ENCODE peak calls at places on chromosomes 13 and 19, in six cellular contexts. O, F, I, J, P and V are unnamed samples.
A peak's percentile ranks its signal among the peaks of the same experiment; 100 is the strongest.

GRCh38 chr13:40668335-40668734 is 1.9 kb upstream of the FOXO1 start:
- DNase-seq in O (no peak), J (peak; percentile 51), I (peak; percentile 50), F (no peak), P (peak; percentile 95), V (peak; percentile 33)

GRCh38 chr19:52527954-52528326 is 472 bp downstream of the ZNF808 start:
- DNase-seq in J (peak; percentile 24), F (peak; percentile 52), O (no peak), I (no peak), P (no peak), V (no peak)

GRCh38 chr13:67880916-67881315 is 650.8 kb upstream of the PCDH9 start:
- DNase-seq in I (no peak), F (no peak), J (no peak), O (no peak), P (no peak), V (no peak)

GRCh38 chr13:28100149-28101121 is at the start of gene FLT3:
- DNase-seq in J (no peak), I (no peak), P (peak; percentile 85), F (peak; percentile 82), O (peak; percentile 51), V (peak; percentile 59)

GRCh38 chr19:49447485-49448431 is 3.9 kb downstream of the PIH1D1 start:
- DNase-seq in J (peak; percentile 67), P (no peak), F (peak; percentile 92), I (no peak), O (peak; percentile 50), V (peak; percentile 72)

GRCh38 chr13:33229446-33230177 is 55.9 kb downstream of the STARD13 start:
- DNase-seq in P (no peak), F (no peak), I (peak; percentile 33), O (no peak), J (no peak), V (no peak)

GRCh38 chr19:7808108-7808507 is 21.9 kb upstream of the EVI5L start:
- DNase-seq in I (no peak), F (no peak), J (no peak), P (no peak), O (no peak), V (no peak)

GRCh38 chr13:79646880-79647279 is 165.9 kb downstream of the NDFIP2 start:
- DNase-seq in I (no peak), J (no peak), P (no peak), O (no peak), F (no peak), V (no peak)

GRCh38 chr13:48505597-48506091 is 27.2 kb downstream of the RCBTB2 start:
- DNase-seq in J (no peak), P (no peak), O (no peak), I (no peak), F (no peak), V (peak; percentile 55)

GRCh38 chr19:12792048-12792852 is 964 bp downstream of the JUNB start:
- DNase-seq in J (peak; percentile 61), P (peak; percentile 93), I (no peak), O (no peak), F (peak; percentile 84), V (peak; percentile 73)

GRCh38 chr13:109331898-109332297 is 454.5 kb downstream of the IRS2 start:
- DNase-seq in O (no peak), J (no peak), I (no peak), P (no peak), F (no peak), V (no peak)

GRCh38 chr13:109330941-109331340 is 455.4 kb downstream of the IRS2 start:
- DNase-seq in P (no peak), F (no peak), I (no peak), O (no peak), J (no peak), V (no peak)

GRCh38 chr13:109330123-109330522 is 456.3 kb downstream of the IRS2 start:
- DNase-seq in I (no peak), O (no peak), J (no peak), F (no peak), P (no peak), V (no peak)

GRCh38 chr13:109333893-109334651 is 452.3 kb downstream of the IRS2 start:
- DNase-seq in P (no peak), F (no peak), J (no peak), O (no peak), I (no peak), V (no peak)

DNA sequence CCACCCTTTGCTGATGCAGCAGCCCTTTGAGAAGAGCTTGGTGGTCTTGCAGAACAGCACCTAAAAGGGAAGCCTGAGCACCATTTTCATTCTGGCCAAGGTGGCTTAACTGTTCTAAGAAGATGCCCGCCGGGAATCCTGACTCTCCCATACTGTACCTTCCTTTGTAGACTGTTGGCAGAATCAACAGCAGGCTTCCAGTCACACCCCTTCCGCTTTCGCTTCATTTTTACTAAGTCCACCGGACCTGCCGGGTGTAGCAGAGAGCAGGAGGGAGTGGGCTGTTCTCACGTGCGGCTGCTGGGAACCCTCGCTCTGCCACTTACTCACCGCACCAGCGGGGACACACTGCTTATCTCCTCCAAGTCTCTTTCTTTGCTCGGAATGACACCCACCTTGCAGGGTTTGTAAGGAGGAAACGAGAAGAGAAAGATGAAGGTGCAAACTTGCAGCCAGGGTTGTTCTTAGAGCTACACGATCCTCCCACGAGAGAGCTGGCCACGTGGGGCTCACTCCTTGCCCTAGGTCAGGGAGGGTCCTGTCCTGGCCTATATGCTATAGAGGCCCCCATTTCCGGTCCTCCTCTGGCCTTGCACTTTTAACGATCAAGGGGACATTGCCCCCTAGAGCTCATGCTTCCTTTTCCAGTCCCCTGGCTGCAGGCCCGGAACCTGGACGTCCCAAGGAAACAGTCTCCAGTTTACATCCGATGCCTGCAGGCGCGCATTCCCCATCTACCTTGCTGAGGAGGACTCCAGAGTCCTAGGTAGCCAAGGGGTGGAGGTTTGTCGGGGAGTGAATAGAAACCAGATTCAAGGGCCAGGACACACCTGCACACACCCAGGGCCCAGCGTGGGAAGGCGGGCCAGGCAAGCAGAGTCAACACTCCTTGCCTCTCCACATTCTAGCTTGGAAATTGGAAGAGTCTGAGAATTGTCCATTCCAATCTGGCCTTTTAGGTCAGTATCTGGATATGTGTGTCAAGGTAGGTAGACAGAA is 453.6 kb downstream of the IRS2 start:
- DNase-seq in O (no peak), F (no peak), I (no peak), P (no peak), J (no peak), V (no peak)
- TF ChIP-seq CTCF in O (no peak), F (peak; percentile 20), I (no peak), P (no peak), J (no peak), V (no peak)

GRCh38 chr19:55149078-55150003 is at the start of gene TNNT1:
- DNase-seq in F (no peak), O (no peak), I (no peak), J (no peak), P (no peak), V (no peak)

GRCh38 chr19:55146078-55146647 is 2.8 kb downstream of the TNNT1 start:
- DNase-seq in I (no peak), F (peak; percentile 80), P (no peak), J (no peak), O (peak; percentile 64), V (no peak)

GRCh38 chr19:55145241-55145640 is 3.8 kb downstream of the TNNT1 start:
- DNase-seq in F (no peak), O (no peak), P (no peak), J (no peak), I (no peak), V (no peak)

GRCh38 chr19:55147408-55148251 is 1.4 kb downstream of the TNNT1 start:
- DNase-seq in P (no peak), J (no peak), O (no peak), F (peak; percentile 55), I (no peak), V (no peak)

DNA sequence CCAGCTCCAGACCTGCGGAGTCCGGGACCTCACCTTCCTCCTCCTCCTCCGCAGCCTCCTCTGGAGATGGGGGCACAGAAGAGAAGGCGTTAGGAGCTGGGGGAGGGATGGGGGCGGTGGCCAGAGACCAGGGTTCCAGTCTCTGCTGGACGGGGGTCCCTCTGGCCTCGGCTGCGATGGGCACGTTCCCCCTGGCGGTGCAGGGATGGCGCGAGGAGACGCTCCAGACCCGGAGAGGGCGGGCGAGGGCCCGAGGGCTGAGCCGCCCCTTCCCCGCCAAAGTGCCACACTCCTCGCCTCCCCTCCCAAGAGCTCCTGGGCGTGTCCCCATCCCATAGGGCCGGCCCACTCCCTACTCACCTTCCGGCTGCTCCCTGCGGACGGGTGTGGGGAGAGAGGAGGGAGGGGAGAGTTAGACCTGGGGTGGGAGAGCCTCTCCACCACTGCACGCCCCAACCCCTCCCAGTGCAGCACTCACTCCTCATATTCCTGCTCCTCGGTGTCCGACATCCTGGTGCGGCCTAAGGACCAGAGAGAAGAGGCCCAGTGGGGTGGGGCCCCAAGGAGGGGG is 2.3 kb downstream of the TNNT1 start:
- DNase-seq in P (no peak), O (peak; percentile 61), F (peak; percentile 88), I (no peak), J (no peak), V (no peak)
- TF ChIP-seq POLR2A in P (no peak), O (peak; percentile 36), F (no peak), I (no peak), J (no peak), V (no peak)

GRCh38 chr13:51892657-51893056 is 30.9 kb downstream of the CCDC70 start:
- DNase-seq in I (no peak), F (no peak), J (no peak), O (no peak), P (no peak), V (no peak)

GRCh38 chr13:51900471-51900870 is 38.7 kb downstream of the CCDC70 start:
- DNase-seq in O (no peak), P (no peak), J (no peak), F (no peak), I (no peak), V (no peak)

GRCh38 chr13:51894239-51894638 is 32.5 kb downstream of the CCDC70 start:
- DNase-seq in I (no peak), F (no peak), J (no peak), O (no peak), P (no peak), V (no peak)

GRCh38 chr13:51895906-51896888 is 34.4 kb downstream of the CCDC70 start:
- DNase-seq in P (no peak), F (peak; percentile 69), J (no peak), O (peak; percentile 29), I (no peak), V (peak; percentile 70)
- TF ChIP-seq CTCF in P (no peak), F (peak; percentile 93), J (peak; percentile 34), O (peak; percentile 77), I (peak; percentile 52), V (no peak)

GRCh38 chr19:3370728-3371591 is 4.6 kb downstream of the NFIC start:
- DNase-seq in F (no peak), P (no peak), J (no peak), O (no peak), I (no peak), V (no peak)

GRCh38 chr19:3368848-3369336 is 2.5 kb downstream of the NFIC start:
- DNase-seq in F (no peak), P (no peak), O (no peak), J (no peak), I (no peak), V (no peak)

GRCh38 chr19:3370214-3370720 is 3.9 kb downstream of the NFIC start:
- DNase-seq in P (no peak), J (peak; percentile 76), I (no peak), O (no peak), F (no peak), V (no peak)

GRCh38 chr19:3368441-3368795 is 2.0 kb downstream of the NFIC start:
- DNase-seq in J (peak; percentile 23), O (no peak), I (no peak), P (no peak), F (no peak), V (no peak)

GRCh38 chr19:3369337-3370213 is 3.2 kb downstream of the NFIC start:
- DNase-seq in J (peak; percentile 80), F (no peak), P (no peak), I (no peak), O (no peak), V (peak; percentile 61)
- TF ChIP-seq POLR2A in J (peak; percentile 52), F (no peak), P (no peak), I (peak; percentile 39), O (no peak), V (no peak)